ENCODE peak calls at places on chromosomes 5 and 9, in five cellular contexts. One of them, this sample, is unnamed.
A peak's percentile ranks its signal among the peaks of the same experiment; 100 is the strongest.

GRCh38 chr5:5229405-5229804 is 89.3 kb downstream of the ADAMTS16 start:
- DNase-seq in GM23248: no peak
- DNase-seq in naive thymus-derived CD4-positive, alpha-beta T cell: no peak
- DNase-seq in activated CD8-positive, alpha-beta memory T cell treated with anti-CD3 and anti-CD28 coated beads, Interleukin-2, amount 50 U/mL, for 48 hours: no peak
- DNase-seq in HuH-7: no peak
- DNase-seq in this sample: no peak

GRCh38 chr9:131804826-131805225 is 65.0 kb upstream of the RAPGEF1 start:
- DNase-seq in GM23248: no peak
- DNase-seq in naive thymus-derived CD4-positive, alpha-beta T cell: no peak
- DNase-seq in activated CD8-positive, alpha-beta memory T cell treated with anti-CD3 and anti-CD28 coated beads, Interleukin-2, amount 50 U/mL, for 48 hours: no peak
- DNase-seq in HuH-7: no peak
- DNase-seq in this sample: no peak

GRCh38 chr9:96482471-96482870 is 32.5 kb downstream of the HABP4 start:
- DNase-seq in GM23248: no peak
- DNase-seq in naive thymus-derived CD4-positive, alpha-beta T cell: no peak
- DNase-seq in activated CD8-positive, alpha-beta memory T cell treated with anti-CD3 and anti-CD28 coated beads, Interleukin-2, amount 50 U/mL, for 48 hours: no peak
- DNase-seq in HuH-7: no peak
- DNase-seq in this sample: no peak

GRCh38 chr5:55344392-55344992 is 36.7 kb downstream of the MTREX start:
- DNase-seq in GM23248: peak; percentile 53
- DNase-seq in naive thymus-derived CD4-positive, alpha-beta T cell: peak; percentile 60
- DNase-seq in activated CD8-positive, alpha-beta memory T cell treated with anti-CD3 and anti-CD28 coated beads, Interleukin-2, amount 50 U/mL, for 48 hours: peak; percentile 72
- DNase-seq in HuH-7: no peak
- DNase-seq in this sample: peak; percentile 60

GRCh38 chr5:168696611-168697010 is 117.4 kb upstream of the PANK3 start:
- DNase-seq in GM23248: no peak
- DNase-seq in naive thymus-derived CD4-positive, alpha-beta T cell: no peak
- DNase-seq in activated CD8-positive, alpha-beta memory T cell treated with anti-CD3 and anti-CD28 coated beads, Interleukin-2, amount 50 U/mL, for 48 hours: no peak
- DNase-seq in HuH-7: no peak
- DNase-seq in this sample: no peak

GRCh38 chr9:133926165-133926856 is 65.8 kb downstream of the VAV2 start:
- DNase-seq in GM23248: no peak
- DNase-seq in naive thymus-derived CD4-positive, alpha-beta T cell: no peak
- DNase-seq in activated CD8-positive, alpha-beta memory T cell treated with anti-CD3 and anti-CD28 coated beads, Interleukin-2, amount 50 U/mL, for 48 hours: no peak
- DNase-seq in HuH-7: no peak
- DNase-seq in this sample: no peak

GRCh38 chr5:35129276-35129675 is 81.5 kb upstream of the AGXT2 start:
- DNase-seq in GM23248: peak; percentile 88
- DNase-seq in naive thymus-derived CD4-positive, alpha-beta T cell: no peak
- DNase-seq in activated CD8-positive, alpha-beta memory T cell treated with anti-CD3 and anti-CD28 coated beads, Interleukin-2, amount 50 U/mL, for 48 hours: no peak
- DNase-seq in HuH-7: no peak
- DNase-seq in this sample: no peak

GRCh38 chr5:21212026-21212425 is 1224.0 kb upstream of the CDH18 start:
- DNase-seq in GM23248: no peak
- DNase-seq in naive thymus-derived CD4-positive, alpha-beta T cell: no peak
- DNase-seq in activated CD8-positive, alpha-beta memory T cell treated with anti-CD3 and anti-CD28 coated beads, Interleukin-2, amount 50 U/mL, for 48 hours: no peak
- DNase-seq in HuH-7: no peak
- DNase-seq in this sample: no peak

GRCh38 chr5:180918380-180918779 is 19.4 kb downstream of the BTNL8 start:
- DNase-seq in GM23248: no peak
- DNase-seq in naive thymus-derived CD4-positive, alpha-beta T cell: no peak
- DNase-seq in activated CD8-positive, alpha-beta memory T cell treated with anti-CD3 and anti-CD28 coated beads, Interleukin-2, amount 50 U/mL, for 48 hours: no peak
- DNase-seq in HuH-7: no peak
- DNase-seq in this sample: no peak

GRCh38 chr9:97596906-97597305 is 36.3 kb downstream of the TSTD2 start:
- DNase-seq in GM23248: no peak
- DNase-seq in naive thymus-derived CD4-positive, alpha-beta T cell: no peak
- DNase-seq in activated CD8-positive, alpha-beta memory T cell treated with anti-CD3 and anti-CD28 coated beads, Interleukin-2, amount 50 U/mL, for 48 hours: no peak
- DNase-seq in HuH-7: no peak
- DNase-seq in this sample: no peak

GRCh38 chr9:36141288-36141687 is 4.8 kb downstream of the GLIPR2 start:
- DNase-seq in GM23248: peak; percentile 66
- DNase-seq in naive thymus-derived CD4-positive, alpha-beta T cell: no peak
- DNase-seq in activated CD8-positive, alpha-beta memory T cell treated with anti-CD3 and anti-CD28 coated beads, Interleukin-2, amount 50 U/mL, for 48 hours: no peak
- DNase-seq in HuH-7: no peak
- DNase-seq in this sample: no peak

GRCh38 chr5:82537646-82538306 is 259.6 kb upstream of the RPS23 start:
- DNase-seq in GM23248: no peak
- DNase-seq in naive thymus-derived CD4-positive, alpha-beta T cell: no peak
- DNase-seq in activated CD8-positive, alpha-beta memory T cell treated with anti-CD3 and anti-CD28 coated beads, Interleukin-2, amount 50 U/mL, for 48 hours: no peak
- DNase-seq in HuH-7: no peak
- DNase-seq in this sample: no peak

GRCh38 chr5:174624754-174625506 is 99.5 kb upstream of the MSX2 start:
- DNase-seq in GM23248: no peak
- DNase-seq in naive thymus-derived CD4-positive, alpha-beta T cell: no peak
- DNase-seq in activated CD8-positive, alpha-beta memory T cell treated with anti-CD3 and anti-CD28 coated beads, Interleukin-2, amount 50 U/mL, for 48 hours: no peak
- DNase-seq in HuH-7: no peak
- DNase-seq in this sample: no peak

GRCh38 chr5:103111458-103111857 is 8.5 kb downstream of the GIN1 start:
- DNase-seq in GM23248: no peak
- DNase-seq in naive thymus-derived CD4-positive, alpha-beta T cell: peak; percentile 45
- DNase-seq in activated CD8-positive, alpha-beta memory T cell treated with anti-CD3 and anti-CD28 coated beads, Interleukin-2, amount 50 U/mL, for 48 hours: no peak
- DNase-seq in HuH-7: no peak
- DNase-seq in this sample: peak; percentile 35

GRCh38 chr5:43042626-43043399 is 2.7 kb upstream of the ANXA2R start:
- DNase-seq in GM23248: peak; percentile 86
- DNase-seq in naive thymus-derived CD4-positive, alpha-beta T cell: peak; percentile 62
- DNase-seq in activated CD8-positive, alpha-beta memory T cell treated with anti-CD3 and anti-CD28 coated beads, Interleukin-2, amount 50 U/mL, for 48 hours: peak; percentile 85
- DNase-seq in HuH-7: no peak
- DNase-seq in this sample: peak; percentile 45

GRCh38 chr5:141814064-141814982 is 63.9 kb downstream of the PCDH1 start:
- DNase-seq in GM23248: peak; percentile 49
- DNase-seq in naive thymus-derived CD4-positive, alpha-beta T cell: no peak
- DNase-seq in activated CD8-positive, alpha-beta memory T cell treated with anti-CD3 and anti-CD28 coated beads, Interleukin-2, amount 50 U/mL, for 48 hours: peak; percentile 81
- DNase-seq in HuH-7: peak; percentile 85
- DNase-seq in this sample: no peak

GRCh38 chr5:73654171-73654811 is 28.3 kb downstream of the ARHGEF28 start:
- DNase-seq in GM23248: peak; percentile 41
- DNase-seq in naive thymus-derived CD4-positive, alpha-beta T cell: no peak
- DNase-seq in activated CD8-positive, alpha-beta memory T cell treated with anti-CD3 and anti-CD28 coated beads, Interleukin-2, amount 50 U/mL, for 48 hours: no peak
- DNase-seq in HuH-7: no peak
- DNase-seq in this sample: no peak

GRCh38 chr5:180818275-180818674 is 15.7 kb upstream of the MGAT1 start:
- DNase-seq in GM23248: no peak
- DNase-seq in naive thymus-derived CD4-positive, alpha-beta T cell: no peak
- DNase-seq in activated CD8-positive, alpha-beta memory T cell treated with anti-CD3 and anti-CD28 coated beads, Interleukin-2, amount 50 U/mL, for 48 hours: no peak
- DNase-seq in HuH-7: no peak
- DNase-seq in this sample: no peak

GRCh38 chr5:2014058-2014610 is 131.4 kb upstream of the IRX4 start:
- DNase-seq in GM23248: no peak
- DNase-seq in naive thymus-derived CD4-positive, alpha-beta T cell: no peak
- DNase-seq in activated CD8-positive, alpha-beta memory T cell treated with anti-CD3 and anti-CD28 coated beads, Interleukin-2, amount 50 U/mL, for 48 hours: no peak
- DNase-seq in HuH-7: no peak
- DNase-seq in this sample: no peak

GRCh38 chr5:149656576-149657182 is 73.4 kb upstream of the PPARGC1B start:
- DNase-seq in GM23248: peak; percentile 29
- DNase-seq in naive thymus-derived CD4-positive, alpha-beta T cell: no peak
- DNase-seq in activated CD8-positive, alpha-beta memory T cell treated with anti-CD3 and anti-CD28 coated beads, Interleukin-2, amount 50 U/mL, for 48 hours: peak; percentile 64
- DNase-seq in HuH-7: peak; percentile 51
- DNase-seq in this sample: no peak

GRCh38 chr5:147860641-147861025 is 17.9 kb upstream of the SCGB3A2 start:
- DNase-seq in GM23248: no peak
- DNase-seq in naive thymus-derived CD4-positive, alpha-beta T cell: no peak
- DNase-seq in activated CD8-positive, alpha-beta memory T cell treated with anti-CD3 and anti-CD28 coated beads, Interleukin-2, amount 50 U/mL, for 48 hours: no peak
- DNase-seq in HuH-7: no peak
- DNase-seq in this sample: no peak

GRCh38 chr9:71210326-71210725 is 88.9 kb upstream of the TRPM3 start:
- DNase-seq in GM23248: no peak
- DNase-seq in naive thymus-derived CD4-positive, alpha-beta T cell: no peak
- DNase-seq in activated CD8-positive, alpha-beta memory T cell treated with anti-CD3 and anti-CD28 coated beads, Interleukin-2, amount 50 U/mL, for 48 hours: no peak
- DNase-seq in HuH-7: no peak
- DNase-seq in this sample: no peak

GRCh38 chr5:1704266-1704665 is 95.4 kb downstream of the MRPL36 start:
- DNase-seq in GM23248: no peak
- DNase-seq in naive thymus-derived CD4-positive, alpha-beta T cell: no peak
- DNase-seq in activated CD8-positive, alpha-beta memory T cell treated with anti-CD3 and anti-CD28 coated beads, Interleukin-2, amount 50 U/mL, for 48 hours: no peak
- DNase-seq in HuH-7: no peak
- DNase-seq in this sample: no peak

GRCh38 chr9:6224393-6225154 is 9.0 kb downstream of the IL33 start:
- DNase-seq in GM23248: no peak
- DNase-seq in naive thymus-derived CD4-positive, alpha-beta T cell: no peak
- DNase-seq in activated CD8-positive, alpha-beta memory T cell treated with anti-CD3 and anti-CD28 coated beads, Interleukin-2, amount 50 U/mL, for 48 hours: no peak
- DNase-seq in HuH-7: no peak
- DNase-seq in this sample: no peak

GRCh38 chr5:11719888-11720481 is 184.3 kb downstream of the CTNND2 start:
- DNase-seq in GM23248: peak; percentile 15
- DNase-seq in naive thymus-derived CD4-positive, alpha-beta T cell: no peak
- DNase-seq in activated CD8-positive, alpha-beta memory T cell treated with anti-CD3 and anti-CD28 coated beads, Interleukin-2, amount 50 U/mL, for 48 hours: no peak
- DNase-seq in HuH-7: no peak
- DNase-seq in this sample: peak; percentile 9

GRCh38 chr5:73213566-73213998 is 40.6 kb downstream of the TMEM174 start:
- DNase-seq in GM23248: peak; percentile 69
- DNase-seq in naive thymus-derived CD4-positive, alpha-beta T cell: no peak
- DNase-seq in activated CD8-positive, alpha-beta memory T cell treated with anti-CD3 and anti-CD28 coated beads, Interleukin-2, amount 50 U/mL, for 48 hours: no peak
- DNase-seq in HuH-7: no peak
- DNase-seq in this sample: no peak

GRCh38 chr5:76983468-76983867 is 30.6 kb downstream of the CRHBP start:
- DNase-seq in GM23248: no peak
- DNase-seq in naive thymus-derived CD4-positive, alpha-beta T cell: no peak
- DNase-seq in activated CD8-positive, alpha-beta memory T cell treated with anti-CD3 and anti-CD28 coated beads, Interleukin-2, amount 50 U/mL, for 48 hours: no peak
- DNase-seq in HuH-7: no peak
- DNase-seq in this sample: no peak

GRCh38 chr5:68305223-68305865 is 89.8 kb downstream of the PIK3R1 start:
- DNase-seq in GM23248: no peak
- DNase-seq in naive thymus-derived CD4-positive, alpha-beta T cell: no peak
- DNase-seq in activated CD8-positive, alpha-beta memory T cell treated with anti-CD3 and anti-CD28 coated beads, Interleukin-2, amount 50 U/mL, for 48 hours: no peak
- DNase-seq in HuH-7: no peak
- DNase-seq in this sample: no peak

GRCh38 chr5:64417390-64417789 is 88.4 kb upstream of the RGS7BP start:
- DNase-seq in GM23248: no peak
- DNase-seq in naive thymus-derived CD4-positive, alpha-beta T cell: no peak
- DNase-seq in activated CD8-positive, alpha-beta memory T cell treated with anti-CD3 and anti-CD28 coated beads, Interleukin-2, amount 50 U/mL, for 48 hours: no peak
- DNase-seq in HuH-7: no peak
- DNase-seq in this sample: no peak

GRCh38 chr9:120412425-120412951 is 167.5 kb downstream of the CDK5RAP2 start:
- DNase-seq in GM23248: peak; percentile 75
- DNase-seq in naive thymus-derived CD4-positive, alpha-beta T cell: no peak
- DNase-seq in activated CD8-positive, alpha-beta memory T cell treated with anti-CD3 and anti-CD28 coated beads, Interleukin-2, amount 50 U/mL, for 48 hours: no peak
- DNase-seq in HuH-7: peak; percentile 20
- DNase-seq in this sample: no peak